ENCODE peak calls at places on chromosomes 1 and 21, in five cellular contexts. I is posterior cingulate gyrus; K is CD4-positive, alpha-beta memory T cell; L is stimulated activated CD4-positive, alpha-beta T cell treated with anti-CD3 and anti-CD28 coated beads, Interleukin-12 subunit alpha, Interleukin-12 subunit beta, amount 100 ng/mL, for 4 hours; A is HEK293T. E is an unnamed sample.

GRCh38 chr1:159800177-159800935 is 1.8 kb upstream of the FCRL6 start:
- DNase-seq in K (no peak), A (no peak), I (no peak), L (no peak), E (peak)

GRCh38 chr1:211603191-211603701 is 24.3 kb upstream of the SLC30A1 start:
- DNase-seq in L (no peak), A (no peak), I (no peak), K (no peak), E (no peak)

GRCh38 chr1:212699839-212700596 is at the start of gene BATF3:
- DNase-seq in L (peak), I (peak), A (no peak), K (peak), E (peak)

GRCh38 chr1:8217011-8217711 is 100.8 kb upstream of the SLC45A1 start:
- DNase-seq in I (peak), L (peak), K (peak), A (no peak), E (peak)

GRCh38 chr1:21077085-21077484 is 99.6 kb downstream of the EIF4G3 start:
- DNase-seq in I (no peak), A (no peak), L (no peak), K (no peak), E (no peak)

GRCh38 chr1:110425196-110425595 is 17.7 kb upstream of the LAMTOR5 start:
- DNase-seq in K (no peak), I (no peak), A (no peak), L (no peak), E (no peak)

GRCh38 chr1:231194843-231195516 is 33.1 kb downstream of the TRIM67 start:
- DNase-seq in A (no peak), I (no peak), K (no peak), L (no peak), E (no peak)

GRCh38 chr1:171441278-171441677 is 44.1 kb upstream of the PRRC2C start:
- DNase-seq in L (no peak), A (no peak), I (no peak), K (no peak), E (no peak)

GRCh38 chr1:155272466-155273133 is 704 bp downstream of the CLK2 start:
- DNase-seq in K (no peak), I (no peak), A (no peak), L (no peak), E (no peak)

GRCh38 chr1:115136106-115136505 is 46.8 kb upstream of the TSPAN2 start:
- DNase-seq in L (no peak), I (no peak), K (no peak), A (no peak), E (no peak)

GRCh38 chr21:26795866-26796329 is 49.3 kb downstream of the ADAMTS1 start:
- DNase-seq in I (peak), L (no peak), K (no peak), A (peak), E (no peak)